ENCODE peak calls at places on chromosomes 16 and 17, in four cellular contexts. One of them, this sample, is unnamed. For H3K4me1, the result is how much of the 10 kb centered on the place peaks cover.

GRCh38 chr16:28990375-28991040 is 5.7 kb downstream of the LAT start:
- DNase-seq in OCI-LY7: no peak
- DNase-seq in Peyer's patch: no peak
- DNase-seq in effector memory CD4-positive, alpha-beta T cell: peak
- DNase-seq in this sample: no peak

GRCh38 chr16:1456951-1457350 is 12.6 kb upstream of the CCDC154 start:
- DNase-seq in OCI-LY7: no peak
- DNase-seq in Peyer's patch: no peak
- DNase-seq in effector memory CD4-positive, alpha-beta T cell: no peak
- DNase-seq in this sample: no peak

GRCh38 chr17:67244621-67245072 is 349 bp downstream of the HELZ start:
- DNase-seq in OCI-LY7: no peak
- DNase-seq in effector memory CD4-positive, alpha-beta T cell: no peak
- DNase-seq in Peyer's patch: no peak
- DNase-seq in this sample: peak

GRCh38 chr17:81365601-81366585 is 29.4 kb upstream of the BAHCC1 start:
- DNase-seq in Peyer's patch: no peak
- DNase-seq in OCI-LY7: peak
- DNase-seq in effector memory CD4-positive, alpha-beta T cell: no peak
- DNase-seq in this sample: peak

GRCh38 chr16:11698271-11698689 is 30.0 kb downstream of the SNN start:
- DNase-seq in OCI-LY7: peak
- DNase-seq in Peyer's patch: no peak
- DNase-seq in effector memory CD4-positive, alpha-beta T cell: no peak
- DNase-seq in this sample: no peak

GRCh38 chr17:79905832-79906231 is 66.6 kb upstream of the CBX4 start:
- DNase-seq in OCI-LY7: no peak
- DNase-seq in effector memory CD4-positive, alpha-beta T cell: no peak
- DNase-seq in Peyer's patch: no peak
- DNase-seq in this sample: no peak

GRCh38 chr17:68061512-68062313 is 26.2 kb downstream of the KPNA2 start:
- DNase-seq in Peyer's patch: no peak
- DNase-seq in OCI-LY7: no peak
- DNase-seq in effector memory CD4-positive, alpha-beta T cell: no peak
- DNase-seq in this sample: no peak

GRCh38 chr17:63332286-63332685 is 113.8 kb downstream of the CYB561 start:
- DNase-seq in OCI-LY7: no peak
- DNase-seq in Peyer's patch: no peak
- DNase-seq in effector memory CD4-positive, alpha-beta T cell: no peak
- DNase-seq in this sample: no peak

GRCh38 chr16:82636958-82637357 is 10.2 kb downstream of the CDH13 start:
- DNase-seq in Peyer's patch: no peak
- DNase-seq in effector memory CD4-positive, alpha-beta T cell: no peak
- DNase-seq in OCI-LY7: no peak
- DNase-seq in this sample: no peak

GRCh38 chr16:74999683-75000480 is 1.1 kb downstream of the ZNRF1 start:
- DNase-seq in OCI-LY7: peak
- DNase-seq in Peyer's patch: peak
- DNase-seq in effector memory CD4-positive, alpha-beta T cell: peak
- DNase-seq in this sample: peak

GRCh38 chr17:7549401-7550055 is 670 bp downstream of the TNFSF12 start:
- DNase-seq in Peyer's patch: peak
- DNase-seq in OCI-LY7: no peak
- DNase-seq in effector memory CD4-positive, alpha-beta T cell: peak
- DNase-seq in this sample: no peak

DNA sequence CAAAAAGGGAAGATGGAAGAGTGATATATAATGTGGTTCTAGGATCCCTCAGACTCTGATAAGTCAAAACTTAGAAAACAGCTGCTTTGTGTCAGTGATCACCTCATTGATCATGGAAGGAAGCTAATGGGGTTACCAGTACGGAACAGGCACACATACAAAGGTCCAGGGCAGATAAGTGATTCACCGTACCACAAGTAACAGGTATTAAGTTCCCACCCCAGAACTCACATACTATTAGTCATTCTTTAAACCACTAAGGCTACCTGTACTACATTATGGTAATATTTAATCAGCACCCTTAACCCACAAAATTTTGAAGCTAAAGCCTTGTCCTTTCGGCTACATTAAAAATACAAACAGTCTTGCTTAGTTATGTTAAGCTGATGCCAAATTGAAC is 17.4 kb downstream of the RNF43 start:
- DNase-seq in Peyer's patch: no peak
- DNase-seq in OCI-LY7: no peak
- DNase-seq in effector memory CD4-positive, alpha-beta T cell: no peak
- DNase-seq in this sample: no peak
- H3K4me1 ChIP-seq in Peyer's patch: under half
- H3K4me1 ChIP-seq in OCI-LY7: under half
- H3K4me1 ChIP-seq in effector memory CD4-positive, alpha-beta T cell: under half
- H3K4me1 ChIP-seq in this sample: under half

GRCh38 chr17:76178124-76178523 is 37.1 kb upstream of the FOXJ1 start:
- DNase-seq in Peyer's patch: no peak
- DNase-seq in OCI-LY7: no peak
- DNase-seq in effector memory CD4-positive, alpha-beta T cell: no peak
- DNase-seq in this sample: no peak

GRCh38 chr17:76184266-76184665 is 43.2 kb upstream of the FOXJ1 start:
- DNase-seq in effector memory CD4-positive, alpha-beta T cell: no peak
- DNase-seq in OCI-LY7: no peak
- DNase-seq in Peyer's patch: no peak
- DNase-seq in this sample: no peak

GRCh38 chr17:76182016-76182764 is 41.1 kb upstream of the FOXJ1 start:
- DNase-seq in OCI-LY7: peak
- DNase-seq in Peyer's patch: peak
- DNase-seq in effector memory CD4-positive, alpha-beta T cell: peak
- DNase-seq in this sample: peak

GRCh38 chr17:76176701-76177574 is 35.9 kb upstream of the FOXJ1 start:
- DNase-seq in effector memory CD4-positive, alpha-beta T cell: no peak
- DNase-seq in Peyer's patch: no peak
- DNase-seq in OCI-LY7: no peak
- DNase-seq in this sample: no peak

DNA sequence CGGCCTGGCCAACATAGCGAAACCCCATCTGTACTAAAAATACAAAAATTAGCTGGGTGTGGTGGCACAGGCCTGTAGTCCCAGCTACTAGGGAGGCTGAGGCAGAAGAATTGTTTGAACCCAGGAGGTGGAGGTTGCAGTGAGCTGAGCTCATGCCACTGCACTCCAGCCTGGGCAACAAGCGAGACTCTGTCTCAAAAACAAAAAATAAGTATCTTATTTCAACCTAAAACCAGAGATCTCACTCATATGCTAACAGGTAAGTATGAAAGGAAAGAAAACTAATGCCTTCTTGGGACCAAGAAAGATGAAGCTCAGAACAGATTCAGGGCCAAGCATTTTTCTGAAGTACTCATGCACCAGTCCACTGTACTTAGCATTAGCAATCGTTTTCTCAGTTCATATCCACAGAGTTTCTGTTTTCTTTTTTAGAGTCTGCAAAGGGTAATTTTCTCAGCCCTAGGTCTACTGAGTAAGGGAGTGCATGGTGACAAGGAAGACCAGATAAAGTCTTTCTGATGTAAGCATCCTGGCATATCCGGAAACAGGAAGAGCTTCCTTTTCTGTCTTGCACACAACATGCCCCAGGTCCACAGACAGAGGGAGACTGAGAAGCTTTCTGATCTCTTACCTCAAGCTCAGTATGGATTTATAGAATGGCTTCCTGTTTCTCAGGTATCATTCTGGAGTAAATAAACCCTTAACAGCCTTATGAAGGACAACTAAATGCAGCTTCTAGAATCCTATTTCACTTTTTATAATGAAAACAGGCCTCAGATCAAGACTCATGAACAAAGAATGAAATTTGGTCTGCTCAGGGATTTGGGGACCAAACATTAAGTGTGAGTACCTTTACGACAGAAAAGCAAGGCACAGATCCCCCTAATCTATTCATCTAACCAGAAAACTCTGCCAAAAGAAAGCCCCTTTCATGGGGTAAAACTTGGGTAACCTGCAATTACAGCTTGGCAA is 38.7 kb upstream of the FOXJ1 start:
- DNase-seq in Peyer's patch: no peak
- DNase-seq in effector memory CD4-positive, alpha-beta T cell: peak
- DNase-seq in OCI-LY7: peak
- DNase-seq in this sample: no peak
- H3K4me1 ChIP-seq in Peyer's patch: under half
- H3K4me1 ChIP-seq in effector memory CD4-positive, alpha-beta T cell: under half
- H3K4me1 ChIP-seq in OCI-LY7: under half
- H3K4me1 ChIP-seq in this sample: under half

GRCh38 chr17:41652461-41652960 is 28.1 kb upstream of the KRT17 start:
- DNase-seq in OCI-LY7: no peak
- DNase-seq in Peyer's patch: no peak
- DNase-seq in effector memory CD4-positive, alpha-beta T cell: no peak
- DNase-seq in this sample: no peak

GRCh38 chr17:41655611-41656111 is 31.3 kb upstream of the KRT17 start:
- DNase-seq in Peyer's patch: no peak
- DNase-seq in OCI-LY7: no peak
- DNase-seq in effector memory CD4-positive, alpha-beta T cell: no peak
- DNase-seq in this sample: peak

GRCh38 chr17:41654908-41655607 is 30.7 kb upstream of the KRT17 start:
- DNase-seq in Peyer's patch: no peak
- DNase-seq in OCI-LY7: no peak
- DNase-seq in effector memory CD4-positive, alpha-beta T cell: no peak
- DNase-seq in this sample: no peak

GRCh38 chr17:41653421-41654133 is 29.2 kb upstream of the KRT17 start:
- DNase-seq in effector memory CD4-positive, alpha-beta T cell: no peak
- DNase-seq in OCI-LY7: no peak
- DNase-seq in Peyer's patch: no peak
- DNase-seq in this sample: no peak

GRCh38 chr17:41654134-41654907 is 29.9 kb upstream of the KRT17 start:
- DNase-seq in OCI-LY7: no peak
- DNase-seq in Peyer's patch: no peak
- DNase-seq in effector memory CD4-positive, alpha-beta T cell: no peak
- DNase-seq in this sample: peak
- H3K4me1 ChIP-seq in OCI-LY7: under half
- H3K4me1 ChIP-seq in Peyer's patch: under half
- H3K4me1 ChIP-seq in effector memory CD4-positive, alpha-beta T cell: under half
- H3K4me1 ChIP-seq in this sample: under half

DNA sequence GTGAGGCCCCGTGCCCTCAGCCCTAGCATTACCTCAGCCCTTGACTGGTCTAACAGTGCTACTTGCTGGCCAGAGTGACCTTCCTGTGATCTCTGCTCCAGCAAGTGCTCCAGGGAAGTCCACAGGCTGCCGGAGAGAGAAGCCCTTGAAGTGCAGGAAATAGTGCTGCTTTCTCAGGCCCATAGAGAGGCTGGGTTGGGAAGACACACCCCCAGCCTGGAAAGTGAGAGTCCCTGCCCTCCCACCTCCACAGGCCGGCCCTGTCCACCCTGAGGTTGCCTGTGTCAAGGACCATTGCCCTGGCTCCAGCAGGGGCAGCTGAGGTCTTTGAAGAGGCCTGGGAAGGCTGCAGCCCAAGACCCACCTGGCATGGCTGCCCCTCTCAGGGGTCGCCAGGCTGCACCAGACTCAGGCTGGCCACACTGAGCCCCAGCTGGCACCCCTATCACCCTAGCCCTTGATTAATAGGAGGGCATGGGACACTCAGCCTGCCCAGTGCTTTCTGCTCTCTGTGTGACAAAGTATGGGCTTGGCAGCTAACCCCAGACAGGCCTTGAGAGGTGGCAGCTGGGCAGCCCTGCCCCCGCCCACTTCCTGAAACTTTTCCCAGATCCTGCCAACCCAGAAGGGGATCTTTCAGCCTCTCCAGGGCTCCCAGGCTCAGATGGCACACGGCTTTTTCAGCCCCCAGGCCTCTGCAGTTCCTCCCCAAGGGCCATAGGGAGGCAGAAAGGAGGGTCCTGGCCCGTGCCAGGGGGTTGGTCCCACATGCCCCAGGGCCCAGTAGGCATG is 21.7 kb downstream of the ATP6V0D1 start:
- DNase-seq in Peyer's patch: no peak
- DNase-seq in effector memory CD4-positive, alpha-beta T cell: no peak
- DNase-seq in OCI-LY7: no peak
- DNase-seq in this sample: no peak
- H3K4me1 ChIP-seq in Peyer's patch: under half
- H3K4me1 ChIP-seq in effector memory CD4-positive, alpha-beta T cell: under half
- H3K4me1 ChIP-seq in OCI-LY7: under half
- H3K4me1 ChIP-seq in this sample: under half

DNA sequence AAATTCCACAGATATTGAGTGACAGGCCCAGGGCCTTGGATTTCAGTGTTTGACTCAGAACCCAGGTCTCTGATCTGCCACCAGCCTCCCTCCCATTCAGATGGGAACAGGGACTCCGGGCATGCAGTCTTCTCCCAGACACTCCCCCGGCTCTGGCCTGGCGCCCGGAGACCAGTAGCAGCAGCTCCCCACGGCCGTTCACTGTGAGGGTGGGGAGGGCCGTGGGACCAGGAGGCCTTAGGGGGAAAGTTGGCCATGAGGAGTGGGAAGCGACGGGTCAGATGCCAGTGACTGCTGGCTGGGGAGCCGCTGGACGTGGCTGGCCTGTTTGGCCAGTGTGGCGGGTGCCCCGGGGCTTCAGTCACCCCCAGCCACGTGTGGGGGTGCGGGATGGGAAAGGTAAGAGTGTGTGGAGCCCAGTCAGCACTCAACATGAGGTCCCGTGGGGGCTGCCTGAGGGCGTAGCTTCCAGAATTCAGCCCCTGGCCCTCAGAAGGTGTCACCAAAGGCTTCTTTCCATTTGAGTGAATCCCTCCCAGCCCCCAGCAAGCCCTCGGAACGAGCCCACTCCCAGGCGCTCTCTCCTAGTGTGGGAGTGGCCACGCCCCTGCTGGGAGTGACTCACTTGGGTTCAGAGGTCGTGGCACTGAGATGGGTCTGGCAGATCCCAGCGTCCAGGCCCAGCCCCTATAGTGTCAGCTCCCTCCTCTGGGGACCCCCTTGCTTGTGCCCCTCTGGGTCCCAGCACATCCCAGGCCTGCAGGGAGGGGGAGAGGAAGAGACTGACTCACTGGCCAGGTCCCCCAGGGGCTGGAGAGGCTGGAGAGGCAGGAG is 309.4 kb downstream of the SEC14L1 start:
- DNase-seq in effector memory CD4-positive, alpha-beta T cell: no peak
- DNase-seq in Peyer's patch: peak
- DNase-seq in OCI-LY7: peak
- DNase-seq in this sample: no peak
- H3K4me1 ChIP-seq in effector memory CD4-positive, alpha-beta T cell: half or more
- H3K4me1 ChIP-seq in Peyer's patch: under half
- H3K4me1 ChIP-seq in OCI-LY7: half or more
- H3K4me1 ChIP-seq in this sample: half or more

GRCh38 chr16:84989791-84990620 is 21.3 kb downstream of the ZDHHC7 start:
- DNase-seq in OCI-LY7: no peak
- DNase-seq in Peyer's patch: no peak
- DNase-seq in effector memory CD4-positive, alpha-beta T cell: no peak
- DNase-seq in this sample: no peak
- H3K4me1 ChIP-seq in OCI-LY7: under half
- H3K4me1 ChIP-seq in Peyer's patch: under half
- H3K4me1 ChIP-seq in effector memory CD4-positive, alpha-beta T cell: under half
- H3K4me1 ChIP-seq in this sample: half or more

This sample was measured in left lung.